ENCODE peak calls at places on chromosomes 16 and 17, in nine cellular contexts. P is CD4-positive, CD25-positive, alpha-beta regulatory T cell; T is caudate nucleus; A is tibial nerve; Y is A549; H is pancreas; G is fibroblast of lung; X is Peyer's patch; W is PC-3. M is an unnamed sample.

GRCh38 chr17:8126306-8127066 is 2.6 kb upstream of the HES7 start:
- DNase-seq in H (no peak), T (no peak), Y (peak), W (peak), X (no peak), G (peak), A (no peak), P (peak), M (peak)

GRCh38 chr16:8959921-8960787 is 3.6 kb downstream of the USP7 start:
- DNase-seq in H (no peak), P (no peak), W (no peak), G (peak), T (no peak), A (no peak), X (peak), Y (no peak), M (no peak)

GRCh38 chr16:53782148-53782547 is 78.2 kb downstream of the FTO start:
- DNase-seq in A (no peak), G (no peak), P (no peak), X (no peak), W (peak), H (no peak), T (no peak), Y (no peak), M (no peak)

GRCh38 chr17:4539025-4539424 is 16.2 kb downstream of the MYBBP1A start:
- DNase-seq in A (no peak), G (no peak), T (no peak), Y (no peak), W (no peak), P (no peak), X (no peak), H (no peak), M (peak)

GRCh38 chr17:62870581-62870964 is 62.5 kb upstream of the MARCHF10 start:
- DNase-seq in A (no peak), P (no peak), T (no peak), W (no peak), H (no peak), Y (no peak), G (no peak), X (no peak), M (no peak)

GRCh38 chr16:83356266-83356665 is 451.5 kb upstream of the HSBP1 start:
- DNase-seq in P (no peak), T (peak), W (peak), A (no peak), X (no peak), G (peak), Y (peak), H (peak), M (no peak)

GRCh38 chr16:79393121-79393520 is 207.4 kb downstream of the MAF start:
- DNase-seq in T (no peak), W (no peak), Y (no peak), H (no peak), A (no peak), X (no peak), G (no peak), P (no peak), M (no peak)

GRCh38 chr16:85385463-85386331 is 227.4 kb upstream of the GSE1 start:
- DNase-seq in A (no peak), H (peak), Y (no peak), W (no peak), P (no peak), T (no peak), G (no peak), X (no peak), M (peak)

GRCh38 chr17:48718162-48718780 is 4.0 kb downstream of the PRAC1 start:
- DNase-seq in X (no peak), G (no peak), W (peak), A (no peak), Y (no peak), P (no peak), H (no peak), T (no peak), M (no peak)

GRCh38 chr17:14333506-14333905 is 32.6 kb downstream of the HS3ST3B1 start:
- DNase-seq in T (no peak), H (no peak), G (no peak), Y (no peak), W (no peak), A (no peak), X (no peak), P (no peak), M (no peak)

GRCh38 chr17:78780335-78780734 is 1.7 kb downstream of the CYTH1 start:
- DNase-seq in G (no peak), T (no peak), W (no peak), X (no peak), Y (no peak), A (no peak), H (no peak), P (no peak), M (no peak)

GRCh38 chr17:78781339-78782304 is at the start of gene CYTH1:
- DNase-seq in G (no peak), X (peak), A (no peak), W (peak), Y (peak), T (no peak), H (peak), P (peak), M (peak)

GRCh38 chr17:78779848-78780247 is 2.2 kb downstream of the CYTH1 start:
- DNase-seq in W (no peak), T (no peak), Y (no peak), P (peak), G (no peak), H (no peak), X (peak), A (no peak), M (no peak)

GRCh38 chr17:78783711-78784396 is 1.8 kb upstream of the CYTH1 start:
- DNase-seq in T (no peak), Y (no peak), G (no peak), A (no peak), P (no peak), W (no peak), H (no peak), X (no peak), M (no peak)

GRCh38 chr17:78780852-78781338 is 1.2 kb downstream of the CYTH1 start:
- DNase-seq in W (no peak), X (no peak), Y (no peak), G (no peak), T (no peak), P (no peak), A (no peak), H (no peak), M (no peak)
- H3K27ac ChIP-seq in W (no peak), X (peak), Y (peak), G (peak), T (peak), P (peak), A (peak), H (peak), M (peak)

GRCh38 chr17:16908282-16908681 is 63.6 kb downstream of the TNFRSF13B start:
- DNase-seq in X (no peak), W (no peak), Y (no peak), A (no peak), P (no peak), T (no peak), H (no peak), G (no peak), M (no peak)
- H3K27ac ChIP-seq in X (no peak), W (no peak), Y (no peak), A (no peak), P (no peak), T (no peak), H (no peak), G (no peak), M (no peak)

GRCh38 chr16:56632160-56632847 is at the start of gene MT1M:
- DNase-seq in G (peak), P (no peak), Y (no peak), T (peak), H (peak), W (peak), X (no peak), A (no peak), M (peak)
- H3K27ac ChIP-seq in G (no peak), P (no peak), Y (no peak), T (peak), H (peak), W (no peak), X (peak), A (peak), M (peak)

DNA sequence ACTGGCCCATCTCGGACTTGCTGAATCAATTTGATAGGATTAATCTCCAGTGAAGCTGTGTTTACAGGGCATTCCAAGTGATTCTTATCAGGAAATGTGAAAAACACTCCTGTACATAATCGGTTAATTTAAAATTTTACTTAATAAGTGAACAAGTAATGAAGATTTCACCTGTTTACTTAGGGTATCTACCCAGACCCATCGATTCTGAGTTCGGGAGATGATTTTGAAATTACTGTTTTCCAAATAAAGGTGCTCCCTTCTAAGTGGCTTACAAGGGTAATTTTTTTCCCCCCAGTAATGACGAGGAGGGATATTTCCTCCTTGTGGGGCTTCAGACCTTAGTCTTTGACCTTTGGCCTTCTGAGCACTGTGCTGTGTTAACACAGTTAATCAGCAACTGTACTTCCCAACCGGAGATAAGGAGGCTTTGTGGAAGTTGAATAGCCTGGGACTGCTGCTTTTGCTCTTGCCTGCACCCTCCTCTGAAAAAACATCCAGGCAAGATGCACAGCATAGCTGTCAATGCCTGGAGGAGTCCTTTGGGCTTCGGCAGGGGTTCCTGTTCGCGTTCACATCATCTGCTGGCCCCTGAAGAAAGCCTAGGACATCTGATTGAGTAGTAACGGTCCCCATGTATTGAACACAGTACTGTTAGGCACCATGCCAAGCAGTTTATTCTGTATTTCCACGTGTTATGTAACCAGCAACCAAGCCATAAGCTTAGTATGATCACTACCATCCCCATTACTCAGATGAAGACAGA is 1.8 kb downstream of the FAHD1 start:
- DNase-seq in G (no peak), W (no peak), P (no peak), Y (no peak), T (no peak), X (no peak), H (no peak), A (no peak), M (no peak)
- H3K27ac ChIP-seq in G (no peak), W (no peak), P (no peak), Y (peak), T (no peak), X (no peak), H (no peak), A (no peak), M (no peak)

DNA sequence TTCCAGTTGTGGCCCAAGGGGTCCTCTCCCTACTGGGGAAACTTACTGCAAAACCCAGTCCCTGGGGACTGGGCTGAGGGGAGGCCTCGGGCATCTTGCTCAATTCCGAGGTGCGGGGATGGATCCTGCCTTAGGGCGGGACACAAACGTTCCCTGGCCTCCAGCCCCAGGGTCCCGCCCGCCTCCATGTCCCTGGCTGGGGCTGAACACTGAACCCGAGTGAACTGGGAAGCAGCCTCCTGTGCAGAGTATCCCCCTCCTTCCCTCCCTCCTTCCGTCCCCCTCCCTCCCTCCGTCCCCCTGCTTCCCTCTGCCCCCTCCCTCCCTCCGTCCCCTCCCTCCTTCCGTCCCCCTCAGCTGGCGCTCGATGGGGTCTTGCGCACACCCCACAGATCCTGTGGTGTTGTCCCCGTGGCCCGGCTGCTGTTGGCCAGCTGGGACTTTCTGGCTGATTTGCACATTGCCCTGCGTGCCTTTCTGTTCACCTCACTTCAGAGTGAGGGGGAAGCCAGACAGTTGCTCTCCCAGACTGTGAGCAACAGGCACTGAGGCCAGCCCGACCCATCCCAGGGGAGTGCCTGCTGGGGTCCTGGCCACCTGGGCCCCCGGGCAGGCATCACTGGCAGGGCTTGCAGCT is 5.5 kb downstream of the TRAF7 start:
- DNase-seq in T (no peak), W (no peak), Y (no peak), H (no peak), P (no peak), A (peak), X (peak), G (peak), M (no peak)
- H3K27ac ChIP-seq in T (no peak), W (no peak), Y (peak), H (no peak), P (no peak), A (peak), X (peak), G (peak), M (no peak)

M was measured in left lung.